ENCODE peak calls at places on chromosomes 7 and 10, in five cellular contexts. J, W, X, I and R are unnamed samples.

GRCh38 chr7:123724725-123725381 is 23.9 kb downstream of the WASL start:
- DNase-seq in X (no peak), I (no peak), J (no peak), W (no peak), R (no peak)

GRCh38 chr10:74292871-74293427 is 141.9 kb downstream of the ADK start:
- DNase-seq in W (peak), I (no peak), J (peak), X (no peak), R (no peak)

GRCh38 chr7:106128846-106129245 is 16.7 kb upstream of the SYPL1 start:
- DNase-seq in I (no peak), J (no peak), X (no peak), W (no peak), R (no peak)

GRCh38 chr10:102845352-102845902 is 8.2 kb upstream of the CYP17A1 start:
- DNase-seq in I (no peak), J (no peak), X (no peak), W (no peak), R (no peak)

GRCh38 chr10:44316187-44316921 is 68.5 kb downstream of the CXCL12 start:
- DNase-seq in J (peak), W (no peak), I (no peak), X (no peak), R (no peak)

GRCh38 chr10:104209575-104210198 is 22.5 kb downstream of the CFAP43 start:
- DNase-seq in W (peak), J (peak), I (no peak), X (no peak), R (peak)

GRCh38 chr10:125227546-125227945 is 67.2 kb upstream of the CTBP2 start:
- DNase-seq in X (no peak), J (no peak), I (no peak), W (no peak), R (no peak)

GRCh38 chr10:120369831-120370230 is 87.2 kb upstream of the PLPP4 start:
- DNase-seq in X (no peak), I (no peak), J (no peak), W (no peak), R (no peak)

GRCh38 chr7:28054531-28055160 is 125.9 kb downstream of the JAZF1 start:
- DNase-seq in W (no peak), I (no peak), X (no peak), J (no peak), R (no peak)

GRCh38 chr7:146635200-146636032 is 518.8 kb downstream of the CNTNAP2 start:
- DNase-seq in J (no peak), I (no peak), X (no peak), W (peak), R (peak)

GRCh38 chr7:6015917-6016652 is 7.0 kb downstream of the AIMP2 start:
- DNase-seq in W (no peak), X (no peak), J (no peak), I (no peak), R (peak)

GRCh38 chr7:56199639-56200038 is 83.4 kb upstream of the NUPR2 start:
- DNase-seq in J (no peak), I (no peak), W (no peak), X (no peak), R (no peak)

GRCh38 chr7:47379629-47380324 is 202.1 kb downstream of the TNS3 start:
- DNase-seq in X (no peak), J (peak), W (no peak), I (peak), R (no peak)

GRCh38 chr7:131895541-131896173 is 339.2 kb upstream of the PODXL start:
- DNase-seq in W (no peak), J (no peak), X (no peak), I (peak), R (peak)

GRCh38 chr7:129886184-129886817 is 66.5 kb downstream of the UBE2H start:
- DNase-seq in W (no peak), J (no peak), X (no peak), I (no peak), R (no peak)

GRCh38 chr10:47143072-47143471 is 156.9 kb upstream of the GDF10 start:
- DNase-seq in J (no peak), W (no peak), I (no peak), X (no peak), R (no peak)

GRCh38 chr7:17020250-17020649 is 138.5 kb upstream of the AGR3 start:
- DNase-seq in I (no peak), J (no peak), W (no peak), X (no peak), R (no peak)

GRCh38 chr10:110637558-110638053 is 6.5 kb upstream of the RBM20 start:
- DNase-seq in I (no peak), W (no peak), X (no peak), J (no peak), R (no peak)

GRCh38 chr7:49774459-49775064 is 1.1 kb downstream of the VWC2 start:
- DNase-seq in W (peak), X (no peak), J (peak), I (no peak), R (no peak)

GRCh38 chr10:21261705-21262285 is 263.7 kb downstream of the SKIDA1 start:
- DNase-seq in J (no peak), W (no peak), I (no peak), X (no peak), R (no peak)

GRCh38 chr7:2008101-2008935 is 224.4 kb downstream of the MAD1L1 start:
- DNase-seq in I (no peak), W (no peak), X (no peak), J (peak), R (no peak)

GRCh38 chr7:88224596-88225275 is 4.9 kb upstream of the SRI start:
- DNase-seq in W (no peak), X (no peak), J (no peak), I (no peak), R (no peak)

GRCh38 chr10:89369142-89370105 is 8.4 kb upstream of the IFIT1B start:
- DNase-seq in W (no peak), X (no peak), I (no peak), J (no peak), R (no peak)

GRCh38 chr10:44926771-44927751 is 15.9 kb downstream of the TMEM72 start:
- DNase-seq in W (no peak), I (no peak), J (no peak), X (no peak), R (no peak)

GRCh38 chr7:121741896-121742295 is 131.1 kb upstream of the PTPRZ1 start:
- DNase-seq in J (no peak), I (no peak), W (no peak), X (no peak), R (no peak)

GRCh38 chr7:86954960-86955359 is 104.5 kb downstream of the ELAPOR2 start:
- DNase-seq in W (no peak), I (no peak), X (no peak), J (no peak), R (no peak)

GRCh38 chr7:83882551-83882950 is 233.6 kb upstream of the SEMA3E start:
- DNase-seq in X (no peak), W (no peak), I (no peak), J (no peak), R (peak)

GRCh38 chr7:130888468-130888867 is 154.5 kb upstream of the KLF14 start:
- DNase-seq in I (no peak), J (no peak), W (no peak), X (no peak), R (no peak)

GRCh38 chr10:132195366-132196075 is 8.8 kb downstream of the DPYSL4 start:
- DNase-seq in X (no peak), I (no peak), J (no peak), W (no peak), R (no peak)